ENCODE peak calls at places on chromosomes 16 and 17, in five cellular contexts. U, B, I, G and J are unnamed samples.

GRCh38 chr17:61426482-61427304 is 25.5 kb upstream of the TBX4 start:
- DNase-seq in U (peak; percentile 83), G (no peak), B (no peak), I (peak; percentile 79), J (no peak)

GRCh38 chr16:76946879-76947278 is 244.1 kb upstream of the MON1B start:
- DNase-seq in I (peak; percentile 79), G (peak; percentile 41), U (peak; percentile 92), B (peak; percentile 53), J (no peak)

GRCh38 chr16:11254913-11255736 is 879 bp downstream of the SOCS1 start:
- DNase-seq in I (peak; percentile 34), B (peak; percentile 69), U (peak; percentile 63), G (peak; percentile 73), J (no peak)

GRCh38 chr17:16873654-16874035 is 98.3 kb downstream of the TNFRSF13B start:
- DNase-seq in U (no peak), G (no peak), I (no peak), B (no peak), J (no peak)

GRCh38 chr16:16146380-16147315 is 76.6 kb downstream of the ABCC6 start:
- DNase-seq in U (no peak), B (no peak), I (no peak), G (peak; percentile 63), J (no peak)

GRCh38 chr16:4358831-4359561 is 7.9 kb upstream of the PAM16 start:
- DNase-seq in G (peak; percentile 93), B (peak; percentile 80), I (no peak), U (peak; percentile 58), J (no peak)

GRCh38 chr17:67221062-67221998 is 23.7 kb downstream of the HELZ start:
- DNase-seq in U (peak; percentile 69), B (peak; percentile 45), G (peak; percentile 56), I (peak; percentile 33), J (no peak)

GRCh38 chr16:4093495-4094137 is 22.6 kb downstream of the ADCY9 start:
- DNase-seq in I (peak; percentile 39), G (no peak), B (no peak), U (no peak), J (no peak)

GRCh38 chr16:2196981-2197511 is 641 bp upstream of the CASKIN1 start:
- DNase-seq in G (no peak), I (no peak), B (no peak), U (no peak), J (no peak)

GRCh38 chr16:69479806-69480205 is 55.4 kb downstream of the CYB5B start:
- DNase-seq in G (no peak), B (no peak), U (no peak), I (no peak), J (no peak)

GRCh38 chr16:27867122-27868110 is 196.1 kb downstream of the GSG1L start:
- DNase-seq in B (peak; percentile 97), U (peak; percentile 88), I (peak; percentile 51), G (peak; percentile 92), J (no peak)

GRCh38 chr17:19647697-19648474 is 665 bp upstream of the ALDH3A2 start:
- DNase-seq in U (peak; percentile 86), G (no peak), B (no peak), I (peak; percentile 54), J (peak; percentile 9)

GRCh38 chr17:51487947-51488346 is 227.6 kb downstream of the UTP18 start:
- DNase-seq in I (no peak), G (peak; percentile 33), B (peak; percentile 34), U (peak; percentile 55), J (no peak)

GRCh38 chr17:17093764-17094163 is 51.5 kb downstream of the MPRIP start:
- DNase-seq in B (no peak), G (no peak), U (no peak), I (no peak), J (no peak)

GRCh38 chr16:1828645-1829410 is 1.8 kb downstream of the FAHD1 start:
- DNase-seq in B (no peak), G (no peak), U (no peak), I (no peak), J (no peak)

GRCh38 chr16:9330036-9330545 is 238.6 kb downstream of the HAPSTR1 start:
- DNase-seq in B (no peak), G (no peak), I (no peak), U (no peak), J (no peak)

GRCh38 chr17:42980766-42981397 is 517 bp downstream of the RUNDC1 start:
- DNase-seq in G (peak; percentile 65), I (peak; percentile 64), U (peak; percentile 75), B (peak; percentile 61), J (peak; percentile 24)

GRCh38 chr16:10594312-10594950 is 14.0 kb upstream of the EMP2 start:
- DNase-seq in I (no peak), U (no peak), B (no peak), G (no peak), J (no peak)

GRCh38 chr16:89870440-89870839 is 3.0 kb upstream of the TCF25 start:
- DNase-seq in B (no peak), I (no peak), G (no peak), U (no peak), J (no peak)

GRCh38 chr17:79406316-79406715 is 204.5 kb downstream of the RBFOX3 start:
- DNase-seq in B (no peak), G (no peak), U (no peak), I (no peak), J (no peak)

GRCh38 chr17:45408611-45409421 is 23.9 kb downstream of the ARHGAP27 start:
- DNase-seq in G (no peak), B (no peak), U (no peak), I (no peak), J (no peak)

GRCh38 chr17:45410144-45411091 is 22.3 kb downstream of the ARHGAP27 start:
- DNase-seq in I (no peak), B (no peak), G (peak; percentile 59), U (no peak), J (no peak)

GRCh38 chr17:45406107-45406506 is 26.6 kb downstream of the ARHGAP27 start:
- DNase-seq in U (no peak), G (no peak), B (no peak), I (no peak), J (no peak)

GRCh38 chr17:45411348-45412105 is 21.1 kb downstream of the ARHGAP27 start:
- DNase-seq in I (no peak), B (no peak), G (no peak), U (no peak), J (no peak)

DNA sequence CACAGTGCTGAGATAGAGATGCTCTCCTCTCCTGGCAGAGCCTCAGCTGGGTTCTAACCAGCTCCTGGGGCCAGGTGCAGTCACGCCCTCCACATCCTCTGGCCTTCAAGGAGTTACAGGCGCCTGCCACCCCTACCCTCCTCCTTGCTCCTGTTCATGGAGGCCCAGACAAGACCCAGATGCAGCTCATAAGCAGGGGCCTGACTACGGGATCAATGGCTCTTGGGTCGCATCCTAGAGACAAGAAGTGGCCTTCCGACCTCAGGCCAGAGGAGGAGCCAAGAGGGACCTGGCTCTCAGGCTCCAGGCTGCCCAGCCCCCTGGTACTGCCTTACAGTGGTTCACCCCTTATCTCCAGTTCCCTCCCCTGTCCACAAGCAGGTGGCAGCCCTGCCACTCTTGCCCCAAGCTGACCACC is 23.0 kb downstream of the ARHGAP27 start:
- DNase-seq in G (no peak), B (no peak), I (no peak), U (no peak), J (no peak)
- TF ChIP-seq RCOR1 in G (no peak), B (no peak), I (no peak), U (no peak), J (no peak)

DNA sequence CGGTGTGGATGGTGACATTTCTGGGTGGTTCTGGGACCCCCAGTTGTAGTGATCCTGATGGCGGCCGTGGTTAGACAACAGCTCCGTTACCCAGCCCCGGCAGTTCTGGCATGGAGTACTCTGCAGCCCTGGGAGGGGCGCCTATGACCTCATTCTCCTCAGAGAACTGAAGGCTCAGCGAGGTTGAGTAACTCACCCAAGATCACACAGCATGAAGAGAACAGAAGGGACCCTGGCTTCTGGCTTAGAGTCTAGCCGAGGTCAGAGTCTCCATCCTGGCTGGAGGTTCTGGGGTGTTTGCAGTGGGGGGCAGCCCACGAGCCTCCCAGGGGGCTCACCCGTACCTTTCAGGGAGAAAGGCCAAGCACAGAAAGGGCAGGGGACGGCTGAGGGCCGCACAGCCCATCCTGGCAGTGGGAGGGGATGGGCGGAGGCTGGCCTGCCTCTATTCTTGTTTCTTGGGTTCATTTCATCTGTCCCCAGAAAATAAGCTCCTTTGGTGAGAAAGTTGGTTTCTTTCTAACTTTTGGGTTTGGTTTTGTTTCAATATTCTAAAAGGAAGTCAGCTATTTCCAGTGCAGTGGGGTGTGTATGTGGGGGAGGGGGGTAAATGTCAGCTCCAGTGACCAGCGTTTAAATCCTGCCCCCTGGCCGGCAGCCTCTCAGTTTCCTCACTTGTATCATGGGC is 13.2 kb downstream of the ZFPM1 start:
- DNase-seq in G (no peak), U (no peak), I (no peak), B (no peak), J (no peak)
- TF ChIP-seq RCOR1 in G (no peak), U (no peak), I (no peak), B (no peak), J (no peak)

GRCh38 chr17:5238333-5238732 is 3.7 kb upstream of the SCIMP start:
- DNase-seq in B (no peak), G (no peak), I (no peak), U (no peak), J (no peak)

GRCh38 chr17:5241861-5242671 is 7.4 kb upstream of the SCIMP start:
- DNase-seq in G (no peak), U (no peak), B (no peak), I (no peak), J (no peak)

GRCh38 chr17:5236871-5237540 is 2.3 kb upstream of the SCIMP start:
- DNase-seq in B (no peak), G (no peak), I (no peak), U (no peak), J (no peak)

GRCh38 chr17:5234645-5235576 is at the start of gene SCIMP:
- DNase-seq in G (no peak), B (no peak), U (no peak), I (no peak), J (peak; percentile 82)

DNA sequence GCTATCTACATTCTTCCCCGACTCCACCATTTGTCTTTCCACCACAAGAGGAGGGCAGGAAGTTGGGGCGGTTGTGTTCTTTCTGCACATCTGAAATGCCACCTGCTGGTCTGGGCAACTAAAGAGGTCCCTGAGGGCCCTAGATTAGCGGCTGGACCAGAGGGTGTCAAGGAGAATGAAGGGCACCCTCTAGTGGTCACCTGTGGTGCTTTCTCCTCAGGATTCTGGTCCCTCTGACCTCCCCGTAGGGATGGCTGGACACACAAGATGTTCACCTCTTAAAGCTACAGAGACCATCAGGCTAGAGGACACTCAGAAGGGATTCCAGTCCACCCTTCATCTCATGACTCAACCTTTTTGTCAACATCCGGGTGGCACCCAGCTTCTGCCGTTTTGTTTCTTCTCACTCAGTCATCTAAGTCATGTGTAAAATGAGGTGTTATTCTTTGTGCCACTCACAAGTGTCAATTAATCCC is 2.9 kb upstream of the SCIMP start:
- DNase-seq in G (peak; percentile 72), U (peak; percentile 90), I (peak; percentile 50), B (peak; percentile 77), J (peak; percentile 93)
- TF ChIP-seq RCOR1 in G (no peak), U (no peak), I (no peak), B (no peak), J (no peak)

DNA sequence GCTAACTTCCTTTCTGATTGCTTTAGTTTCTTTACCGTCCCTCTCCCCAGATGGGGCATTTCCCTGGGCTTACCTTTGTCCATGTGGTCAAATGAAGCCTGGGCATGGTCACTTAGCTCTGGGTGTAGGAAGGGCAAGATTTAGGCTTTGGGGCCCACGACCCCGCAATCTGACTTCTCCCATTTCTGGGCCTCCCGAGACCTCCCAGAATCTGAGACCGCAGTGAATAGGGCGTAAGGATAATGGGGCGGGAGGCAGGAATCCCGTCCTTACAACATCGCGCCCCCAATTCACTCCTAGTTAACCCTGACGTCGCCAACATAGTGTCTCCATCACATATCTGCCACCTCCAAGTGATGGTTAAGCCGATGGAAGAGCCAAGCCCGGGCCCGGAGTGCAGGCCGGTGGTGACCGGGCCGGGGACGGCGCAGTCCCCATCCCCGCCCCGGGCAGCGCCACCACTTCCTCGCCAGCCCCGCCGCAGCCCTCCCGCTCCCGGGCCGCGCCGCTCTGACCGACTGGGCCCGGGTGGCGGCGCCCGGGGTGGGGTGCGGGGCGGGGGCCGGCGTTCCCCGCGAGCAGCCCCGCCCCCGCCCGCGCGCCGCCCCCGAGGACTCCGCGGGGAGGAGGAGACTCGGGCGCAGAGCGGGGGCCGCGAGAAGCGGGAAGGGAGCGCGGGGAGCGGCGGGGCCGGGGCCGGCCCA is at the start of gene RHBDL3:
- DNase-seq in B (peak; percentile 59), U (no peak), G (peak; percentile 89), I (no peak), J (no peak)
- TF ChIP-seq RCOR1 in B (no peak), U (no peak), G (no peak), I (no peak), J (no peak)